ENCODE peak calls at places on chromosomes 11 and 22, in seven cellular contexts. One of them, this sample, is unnamed. For H3K4me1, the result is how much of the 10 kb centered on the place peaks cover.

GRCh38 chr11:42407379-42407778 is 904.4 kb upstream of the API5 start:
- DNase-seq in suprapubic skin: no peak
- DNase-seq in breast epithelium: no peak
- DNase-seq in sigmoid colon: no peak
- DNase-seq in HCT116: no peak
- DNase-seq in stomach: peak
- DNase-seq in endothelial cell of umbilical vein: peak
- DNase-seq in this sample: no peak

GRCh38 chr11:77188912-77189491 is 61.0 kb downstream of the MYO7A start:
- DNase-seq in HCT116: no peak
- DNase-seq in suprapubic skin: no peak
- DNase-seq in endothelial cell of umbilical vein: no peak
- DNase-seq in stomach: no peak
- DNase-seq in sigmoid colon: no peak
- DNase-seq in breast epithelium: no peak
- DNase-seq in this sample: no peak

GRCh38 chr11:113317297-113317696 is 2.9 kb downstream of the TTC12 start:
- DNase-seq in sigmoid colon: no peak
- DNase-seq in endothelial cell of umbilical vein: no peak
- DNase-seq in stomach: no peak
- DNase-seq in breast epithelium: no peak
- DNase-seq in suprapubic skin: no peak
- DNase-seq in HCT116: no peak
- DNase-seq in this sample: no peak

GRCh38 chr11:124882339-124883071 is 15.2 kb downstream of the ROBO4 start:
- DNase-seq in suprapubic skin: peak
- DNase-seq in HCT116: no peak
- DNase-seq in sigmoid colon: no peak
- DNase-seq in endothelial cell of umbilical vein: peak
- DNase-seq in stomach: no peak
- DNase-seq in breast epithelium: no peak
- DNase-seq in this sample: no peak

GRCh38 chr11:130612291-130612802 is 163.9 kb downstream of the ADAMTS15 start:
- DNase-seq in stomach: no peak
- DNase-seq in endothelial cell of umbilical vein: no peak
- DNase-seq in breast epithelium: no peak
- DNase-seq in suprapubic skin: no peak
- DNase-seq in sigmoid colon: no peak
- DNase-seq in HCT116: no peak
- DNase-seq in this sample: no peak

GRCh38 chr22:45683248-45683647 is 11.6 kb downstream of the ATXN10 start:
- DNase-seq in suprapubic skin: no peak
- DNase-seq in HCT116: no peak
- DNase-seq in sigmoid colon: no peak
- DNase-seq in stomach: no peak
- DNase-seq in breast epithelium: no peak
- DNase-seq in endothelial cell of umbilical vein: no peak
- DNase-seq in this sample: no peak

GRCh38 chr11:12767022-12767421 is 92.8 kb downstream of the TEAD1 start:
- DNase-seq in breast epithelium: no peak
- DNase-seq in suprapubic skin: no peak
- DNase-seq in sigmoid colon: no peak
- DNase-seq in stomach: no peak
- DNase-seq in HCT116: no peak
- DNase-seq in endothelial cell of umbilical vein: no peak
- DNase-seq in this sample: no peak

GRCh38 chr11:66136752-66137123 is 66.7 kb downstream of the PACS1 start:
- DNase-seq in breast epithelium: no peak
- DNase-seq in stomach: no peak
- DNase-seq in endothelial cell of umbilical vein: no peak
- DNase-seq in suprapubic skin: no peak
- DNase-seq in sigmoid colon: no peak
- DNase-seq in HCT116: no peak
- DNase-seq in this sample: no peak

GRCh38 chr11:59225017-59225416 is 12.3 kb upstream of the MPEG1 start:
- DNase-seq in stomach: no peak
- DNase-seq in HCT116: no peak
- DNase-seq in sigmoid colon: no peak
- DNase-seq in breast epithelium: no peak
- DNase-seq in endothelial cell of umbilical vein: no peak
- DNase-seq in suprapubic skin: no peak
- DNase-seq in this sample: no peak
- H3K4me1 ChIP-seq in stomach: under half
- H3K4me1 ChIP-seq in HCT116: under half
- H3K4me1 ChIP-seq in sigmoid colon: under half
- H3K4me1 ChIP-seq in breast epithelium: under half
- H3K4me1 ChIP-seq in endothelial cell of umbilical vein: under half
- H3K4me1 ChIP-seq in suprapubic skin: under half
- H3K4me1 ChIP-seq in this sample: under half

DNA sequence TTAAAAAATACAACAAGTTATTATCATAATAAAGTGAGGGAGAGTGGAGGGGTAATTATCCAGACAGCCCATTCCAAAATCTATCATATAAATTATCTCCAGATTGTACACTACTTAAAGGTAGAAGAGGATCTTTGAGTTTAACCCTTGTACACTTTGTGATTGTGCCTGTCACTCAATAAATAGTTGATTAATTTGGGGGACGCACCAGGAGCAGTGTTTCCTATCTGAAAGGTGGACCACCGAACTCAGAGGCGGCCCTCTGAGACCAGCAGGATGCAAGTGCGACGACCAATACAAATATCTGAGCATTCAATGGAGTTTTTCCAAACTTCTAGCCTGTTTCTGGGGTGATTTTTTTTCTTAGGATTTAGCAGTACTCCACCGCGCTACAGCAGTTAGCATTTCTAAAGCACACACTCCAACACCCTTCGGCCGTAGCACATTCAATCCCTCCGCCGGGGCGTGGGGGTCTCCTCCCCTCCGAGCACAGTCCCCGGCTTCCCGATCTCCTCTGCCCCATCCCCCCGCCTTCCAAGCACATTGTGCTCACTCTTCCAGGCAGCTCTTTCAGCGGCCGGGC is 1.0 kb upstream of the CECR2 start:
- DNase-seq in sigmoid colon: peak
- DNase-seq in endothelial cell of umbilical vein: no peak
- DNase-seq in breast epithelium: no peak
- DNase-seq in suprapubic skin: no peak
- DNase-seq in stomach: no peak
- DNase-seq in HCT116: no peak
- DNase-seq in this sample: peak
- H3K4me3 ChIP-seq in sigmoid colon: peak
- H3K4me3 ChIP-seq in endothelial cell of umbilical vein: no peak
- H3K4me3 ChIP-seq in breast epithelium: peak
- H3K4me3 ChIP-seq in suprapubic skin: peak
- H3K4me3 ChIP-seq in stomach: peak
- H3K4me3 ChIP-seq in HCT116: peak
- H3K4me3 ChIP-seq in this sample: peak

GRCh38 chr22:49481651-49482399 is 345.8 kb downstream of the BRD1 start:
- DNase-seq in endothelial cell of umbilical vein: no peak
- DNase-seq in HCT116: no peak
- DNase-seq in stomach: no peak
- DNase-seq in suprapubic skin: peak
- DNase-seq in sigmoid colon: no peak
- DNase-seq in breast epithelium: no peak
- DNase-seq in this sample: no peak
- TF ChIP-seq POLR2AphosphoS5 in endothelial cell of umbilical vein: no peak
- TF ChIP-seq POLR2AphosphoS5 in HCT116: no peak
- TF ChIP-seq POLR2AphosphoS5 in stomach: no peak
- TF ChIP-seq POLR2AphosphoS5 in suprapubic skin: no peak
- TF ChIP-seq POLR2AphosphoS5 in sigmoid colon: no peak
- TF ChIP-seq POLR2AphosphoS5 in breast epithelium: no peak
- TF ChIP-seq POLR2AphosphoS5 in this sample: no peak

GRCh38 chr11:31069447-31070205 is 299.9 kb downstream of the DCDC1 start:
- DNase-seq in breast epithelium: no peak
- DNase-seq in endothelial cell of umbilical vein: no peak
- DNase-seq in stomach: no peak
- DNase-seq in suprapubic skin: no peak
- DNase-seq in HCT116: no peak
- DNase-seq in sigmoid colon: no peak
- DNase-seq in this sample: no peak
- H3K4me1 ChIP-seq in breast epithelium: under half
- H3K4me1 ChIP-seq in endothelial cell of umbilical vein: under half
- H3K4me1 ChIP-seq in stomach: under half
- H3K4me1 ChIP-seq in suprapubic skin: under half
- H3K4me1 ChIP-seq in HCT116: under half
- H3K4me1 ChIP-seq in sigmoid colon: under half
- H3K4me1 ChIP-seq in this sample: under half

GRCh38 chr22:50114221-50114981 is 24.6 kb downstream of the MOV10L1 start:
- DNase-seq in sigmoid colon: no peak
- DNase-seq in HCT116: no peak
- DNase-seq in suprapubic skin: peak
- DNase-seq in breast epithelium: no peak
- DNase-seq in stomach: no peak
- DNase-seq in endothelial cell of umbilical vein: peak
- DNase-seq in this sample: no peak
- H3K4me3 ChIP-seq in sigmoid colon: peak
- H3K4me3 ChIP-seq in HCT116: no peak
- H3K4me3 ChIP-seq in suprapubic skin: no peak
- H3K4me3 ChIP-seq in breast epithelium: no peak
- H3K4me3 ChIP-seq in stomach: no peak
- H3K4me3 ChIP-seq in endothelial cell of umbilical vein: peak
- H3K4me3 ChIP-seq in this sample: no peak

GRCh38 chr11:43907028-43907966 is 26.7 kb downstream of the ALKBH3 start:
- DNase-seq in HCT116: no peak
- DNase-seq in breast epithelium: no peak
- DNase-seq in suprapubic skin: no peak
- DNase-seq in sigmoid colon: no peak
- DNase-seq in endothelial cell of umbilical vein: no peak
- DNase-seq in stomach: no peak
- DNase-seq in this sample: no peak

GRCh38 chr11:43904737-43905515 is 24.3 kb downstream of the ALKBH3 start:
- DNase-seq in breast epithelium: no peak
- DNase-seq in suprapubic skin: no peak
- DNase-seq in HCT116: no peak
- DNase-seq in endothelial cell of umbilical vein: peak
- DNase-seq in sigmoid colon: no peak
- DNase-seq in stomach: no peak
- DNase-seq in this sample: no peak

GRCh38 chr11:43903086-43903485 is 22.5 kb downstream of the ALKBH3 start:
- DNase-seq in sigmoid colon: no peak
- DNase-seq in endothelial cell of umbilical vein: no peak
- DNase-seq in suprapubic skin: no peak
- DNase-seq in HCT116: no peak
- DNase-seq in breast epithelium: no peak
- DNase-seq in stomach: no peak
- DNase-seq in this sample: no peak

GRCh38 chr11:43905788-43906187 is 25.2 kb downstream of the ALKBH3 start:
- DNase-seq in stomach: no peak
- DNase-seq in breast epithelium: no peak
- DNase-seq in sigmoid colon: no peak
- DNase-seq in HCT116: no peak
- DNase-seq in suprapubic skin: no peak
- DNase-seq in endothelial cell of umbilical vein: peak
- DNase-seq in this sample: no peak

DNA sequence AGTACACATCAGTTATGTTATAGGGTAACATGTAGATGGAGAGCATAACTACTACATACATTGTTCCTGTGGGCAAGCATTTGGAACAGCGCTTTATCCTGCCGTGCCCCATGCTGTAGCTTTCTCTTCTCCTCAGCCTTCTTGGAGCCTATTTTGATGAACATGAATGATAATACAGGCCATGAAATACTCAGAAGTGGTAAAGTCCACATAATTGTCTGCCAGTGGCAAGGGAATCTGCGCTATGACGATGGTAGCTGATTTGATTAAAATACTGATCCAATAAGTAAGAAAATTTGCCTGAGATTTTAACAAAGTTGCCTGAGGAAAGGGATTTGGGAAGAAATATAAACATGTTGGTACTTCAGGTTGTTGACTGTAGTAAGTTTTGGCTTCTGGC is 23.3 kb downstream of the ALKBH3 start:
- DNase-seq in HCT116: no peak
- DNase-seq in stomach: no peak
- DNase-seq in breast epithelium: no peak
- DNase-seq in suprapubic skin: no peak
- DNase-seq in endothelial cell of umbilical vein: no peak
- DNase-seq in sigmoid colon: no peak
- DNase-seq in this sample: no peak
- TF ChIP-seq POLR2AphosphoS5 in HCT116: no peak
- TF ChIP-seq POLR2AphosphoS5 in stomach: no peak
- TF ChIP-seq POLR2AphosphoS5 in breast epithelium: no peak
- TF ChIP-seq POLR2AphosphoS5 in suprapubic skin: no peak
- TF ChIP-seq POLR2AphosphoS5 in endothelial cell of umbilical vein: no peak
- TF ChIP-seq POLR2AphosphoS5 in sigmoid colon: no peak
- TF ChIP-seq POLR2AphosphoS5 in this sample: no peak

This sample was measured in prostate gland.